ENCODE peak calls at places on chromosomes 3 and 15, in eight cellular contexts. O is T-helper 9 cell; L is cardiac fibroblast; V is activated CD8-positive, alpha-beta memory T cell treated with anti-CD3 and anti-CD28 coated beads for 4 hours; F is A172; Q is foreskin fibroblast; M is stimulated activated CD4-positive, alpha-beta T cell treated with anti-CD3 and anti-CD28 coated beads, Interleukin-1b, Interleukin-23, amount 100 ng/mL, for 24 hours; K is NCI-H524. D is an unnamed sample.

GRCh38 chr15:99618941-99619411 is 53.2 kb downstream of the MEF2A start:
- DNase-seq in O (no peak), L (peak), V (no peak), F (no peak), Q (peak), M (no peak), K (no peak), D (no peak)

GRCh38 chr3:46276497-46277099 is 34.3 kb downstream of the CCR3 start:
- DNase-seq in O (peak), L (peak), V (peak), F (peak), Q (no peak), M (peak), K (peak), D (peak)

GRCh38 chr3:131218196-131218595 is 163.4 kb upstream of the NUDT16 start:
- DNase-seq in O (no peak), L (peak), V (no peak), F (peak), Q (peak), M (no peak), K (no peak), D (no peak)

GRCh38 chr3:37590328-37591079 is 271.2 kb upstream of the CTDSPL start:
- DNase-seq in O (no peak), L (peak), V (no peak), F (peak), Q (no peak), M (no peak), K (no peak), D (no peak)

GRCh38 chr3:42654331-42655201 is 1.1 kb downstream of the ZBTB47 start:
- DNase-seq in O (no peak), L (peak), V (no peak), F (peak), Q (peak), M (no peak), K (peak), D (no peak)

GRCh38 chr3:123755085-123755484 is 129.0 kb downstream of the MYLK start:
- DNase-seq in O (no peak), L (no peak), V (no peak), F (no peak), Q (no peak), M (no peak), K (no peak), D (no peak)

GRCh38 chr3:114110439-114110838 is 53.9 kb downstream of the QTRT2 start:
- DNase-seq in O (no peak), L (no peak), V (no peak), F (no peak), Q (no peak), M (no peak), K (no peak), D (no peak)

GRCh38 chr3:58237238-58237939 is at the start of gene ABHD6:
- DNase-seq in O (peak), L (peak), V (peak), F (peak), Q (peak), M (peak), K (peak), D (peak)

GRCh38 chr15:90829942-90830440 is 38.4 kb upstream of the FURIN start:
- DNase-seq in O (no peak), L (no peak), V (no peak), F (no peak), Q (no peak), M (no peak), K (no peak), D (no peak)

GRCh38 chr3:31958721-31959152 is 22.3 kb downstream of the OSBPL10 start:
- DNase-seq in O (no peak), L (no peak), V (no peak), F (no peak), Q (no peak), M (no peak), K (no peak), D (no peak)

GRCh38 chr15:71790081-71790480 is 20.3 kb upstream of the NR2E3 start:
- DNase-seq in O (no peak), L (peak), V (no peak), F (peak), Q (peak), M (no peak), K (no peak), D (no peak)

GRCh38 chr15:51793521-51793920 is 35.9 kb upstream of the TMOD3 start:
- DNase-seq in O (no peak), L (peak), V (no peak), F (no peak), Q (no peak), M (no peak), K (no peak), D (no peak)

GRCh38 chr3:192514081-192514753 is 213.1 kb downstream of the FGF12 start:
- DNase-seq in O (no peak), L (peak), V (no peak), F (no peak), Q (no peak), M (no peak), K (peak), D (no peak)

GRCh38 chr3:24521306-24522154 is 26.9 kb upstream of the THRB start:
- DNase-seq in O (no peak), L (peak), V (no peak), F (no peak), Q (no peak), M (no peak), K (peak), D (no peak)

GRCh38 chr15:90594297-90594696 is 64.6 kb downstream of the CRTC3 start:
- DNase-seq in O (peak), L (no peak), V (peak), F (peak), Q (no peak), M (peak), K (no peak), D (peak)

GRCh38 chr3:126621171-126621570 is 33.8 kb downstream of the TXNRD3 start:
- DNase-seq in O (no peak), L (peak), V (no peak), F (peak), Q (peak), M (no peak), K (no peak), D (no peak)

GRCh38 chr15:68213991-68214837 is 9.1 kb upstream of the CALML4 start:
- DNase-seq in O (no peak), L (no peak), V (no peak), F (no peak), Q (no peak), M (no peak), K (no peak), D (no peak)

GRCh38 chr3:180827171-180827570 is 85.3 kb upstream of the FXR1 start:
- DNase-seq in O (no peak), L (no peak), V (no peak), F (no peak), Q (no peak), M (no peak), K (no peak), D (no peak)

GRCh38 chr15:68817304-68818087 is 3.2 kb downstream of the ANP32A start:
- DNase-seq in O (peak), L (peak), V (peak), F (peak), Q (peak), M (peak), K (peak), D (peak)

GRCh38 chr3:112769624-112770023 is 77.0 kb downstream of the CD200R1L start:
- DNase-seq in O (no peak), L (peak), V (no peak), F (no peak), Q (peak), M (no peak), K (no peak), D (no peak)

GRCh38 chr3:24548278-24548677 is 53.6 kb upstream of the THRB start:
- DNase-seq in O (no peak), L (peak), V (no peak), F (no peak), Q (peak), M (no peak), K (no peak), D (no peak)

GRCh38 chr15:98866503-98866902 is 141.1 kb downstream of the PGPEP1L start:
- DNase-seq in O (no peak), L (peak), V (no peak), F (peak), Q (no peak), M (no peak), K (no peak), D (no peak)

GRCh38 chr3:38738630-38739395 is 77.2 kb downstream of the SCN10A start:
- DNase-seq in O (no peak), L (peak), V (no peak), F (peak), Q (no peak), M (no peak), K (peak), D (no peak)

GRCh38 chr15:62880278-62880677 is 162.3 kb upstream of the TPM1 start:
- DNase-seq in O (no peak), L (no peak), V (no peak), F (peak), Q (no peak), M (no peak), K (no peak), D (no peak)

GRCh38 chr3:195524171-195524896 is 18.8 kb downstream of the PPP1R2 start:
- DNase-seq in O (no peak), L (no peak), V (no peak), F (no peak), Q (no peak), M (no peak), K (no peak), D (no peak)

GRCh38 chr3:14162178-14162577 is 16.2 kb downstream of the XPC start:
- DNase-seq in O (no peak), L (no peak), V (no peak), F (no peak), Q (no peak), M (no peak), K (no peak), D (no peak)

GRCh38 chr15:74535388-74536084 is 5.5 kb upstream of the ARID3B start:
- DNase-seq in O (no peak), L (no peak), V (no peak), F (no peak), Q (peak), M (no peak), K (no peak), D (no peak)

GRCh38 chr15:84949845-84950569 is 31.6 kb upstream of the PDE8A start:
- DNase-seq in O (no peak), L (peak), V (no peak), F (no peak), Q (no peak), M (no peak), K (no peak), D (no peak)

GRCh38 chr3:134077649-134078081 is 47.9 kb upstream of the SLCO2A1 start:
- DNase-seq in O (no peak), L (no peak), V (no peak), F (no peak), Q (no peak), M (no peak), K (no peak), D (no peak)

GRCh38 chr15:92078270-92078669 is 224.8 kb downstream of the SLCO3A1 start:
- DNase-seq in O (no peak), L (no peak), V (no peak), F (no peak), Q (no peak), M (no peak), K (no peak), D (no peak)

GRCh38 chr3:48367201-48367600 is 4.8 kb upstream of the FBXW12 start:
- DNase-seq in O (no peak), L (no peak), V (no peak), F (no peak), Q (no peak), M (no peak), K (peak), D (no peak)

GRCh38 chr3:39146083-39146501 is 7.3 kb downstream of the CSRNP1 start:
- DNase-seq in O (no peak), L (peak), V (no peak), F (peak), Q (no peak), M (no peak), K (peak), D (no peak)

GRCh38 chr3:115208066-115208750 is 61.1 kb upstream of the ZBTB20 start:
- DNase-seq in O (no peak), L (no peak), V (no peak), F (no peak), Q (no peak), M (no peak), K (peak), D (no peak)

GRCh38 chr3:180990494-180990893 is 958 bp upstream of the DNAJC19 start:
- DNase-seq in O (no peak), L (no peak), V (no peak), F (no peak), Q (no peak), M (no peak), K (no peak), D (no peak)

GRCh38 chr3:8460815-8461482 is 40.7 kb upstream of the LMCD1 start:
- DNase-seq in O (no peak), L (peak), V (no peak), F (peak), Q (peak), M (no peak), K (no peak), D (no peak)

GRCh38 chr3:192727032-192727847 is at the start of gene FGF12:
- DNase-seq in O (no peak), L (peak), V (no peak), F (peak), Q (no peak), M (no peak), K (peak), D (no peak)